ENCODE peak calls at places on chromosomes 2 and 18, in seven cellular contexts. One of them, this sample, is unnamed. For H3K27me3, the result is how much of the 10 kb centered on the place peaks cover.

GRCh38 chr2:122239440-122239839 is 484.0 kb downstream of the TSN start:
- DNase-seq in endothelial cell of umbilical vein: no peak
- DNase-seq in psoas muscle: no peak
- DNase-seq in GM23248: no peak
- DNase-seq in breast epithelium: no peak
- DNase-seq in kidney epithelial cell: no peak
- DNase-seq in tibial nerve: no peak
- DNase-seq in this sample: no peak

GRCh38 chr2:151790689-151791088 is 37.5 kb downstream of the ARL5A start:
- DNase-seq in psoas muscle: no peak
- DNase-seq in breast epithelium: no peak
- DNase-seq in kidney epithelial cell: no peak
- DNase-seq in GM23248: no peak
- DNase-seq in tibial nerve: no peak
- DNase-seq in endothelial cell of umbilical vein: no peak
- DNase-seq in this sample: no peak

GRCh38 chr2:177667626-177668025 is 275.1 kb downstream of the AGPS start:
- DNase-seq in kidney epithelial cell: no peak
- DNase-seq in psoas muscle: no peak
- DNase-seq in GM23248: peak
- DNase-seq in endothelial cell of umbilical vein: no peak
- DNase-seq in tibial nerve: no peak
- DNase-seq in breast epithelium: no peak
- DNase-seq in this sample: no peak

GRCh38 chr2:157759855-157760254 is 116.3 kb downstream of the ACVR1 start:
- DNase-seq in tibial nerve: no peak
- DNase-seq in endothelial cell of umbilical vein: no peak
- DNase-seq in breast epithelium: no peak
- DNase-seq in GM23248: no peak
- DNase-seq in psoas muscle: no peak
- DNase-seq in kidney epithelial cell: no peak
- DNase-seq in this sample: no peak

GRCh38 chr2:128473175-128474013 is 154.7 kb upstream of the HS6ST1 start:
- DNase-seq in breast epithelium: peak
- DNase-seq in tibial nerve: no peak
- DNase-seq in endothelial cell of umbilical vein: no peak
- DNase-seq in GM23248: peak
- DNase-seq in kidney epithelial cell: peak
- DNase-seq in psoas muscle: peak
- DNase-seq in this sample: no peak

GRCh38 chr2:229712125-229712524 is 2.2 kb downstream of the DNER start:
- DNase-seq in breast epithelium: no peak
- DNase-seq in tibial nerve: no peak
- DNase-seq in kidney epithelial cell: no peak
- DNase-seq in psoas muscle: no peak
- DNase-seq in endothelial cell of umbilical vein: no peak
- DNase-seq in GM23248: peak
- DNase-seq in this sample: no peak

GRCh38 chr2:1872602-1873183 is 128.4 kb upstream of the PXDN start:
- DNase-seq in breast epithelium: no peak
- DNase-seq in psoas muscle: no peak
- DNase-seq in GM23248: no peak
- DNase-seq in endothelial cell of umbilical vein: no peak
- DNase-seq in kidney epithelial cell: no peak
- DNase-seq in tibial nerve: no peak
- DNase-seq in this sample: no peak

GRCh38 chr2:12930382-12930781 is 213.6 kb downstream of the TRIB2 start:
- DNase-seq in breast epithelium: no peak
- DNase-seq in tibial nerve: no peak
- DNase-seq in endothelial cell of umbilical vein: no peak
- DNase-seq in psoas muscle: no peak
- DNase-seq in GM23248: no peak
- DNase-seq in kidney epithelial cell: no peak
- DNase-seq in this sample: no peak

GRCh38 chr2:18690342-18690741 is 101.0 kb upstream of the NT5C1B start:
- DNase-seq in endothelial cell of umbilical vein: no peak
- DNase-seq in psoas muscle: no peak
- DNase-seq in kidney epithelial cell: no peak
- DNase-seq in breast epithelium: no peak
- DNase-seq in GM23248: no peak
- DNase-seq in tibial nerve: no peak
- DNase-seq in this sample: no peak

GRCh38 chr18:57209697-57210096 is 62.8 kb downstream of the BOD1L2 start:
- DNase-seq in endothelial cell of umbilical vein: no peak
- DNase-seq in breast epithelium: no peak
- DNase-seq in GM23248: no peak
- DNase-seq in kidney epithelial cell: no peak
- DNase-seq in tibial nerve: no peak
- DNase-seq in psoas muscle: no peak
- DNase-seq in this sample: no peak

GRCh38 chr18:13259701-13260100 is 41.1 kb downstream of the LDLRAD4 start:
- DNase-seq in kidney epithelial cell: no peak
- DNase-seq in psoas muscle: no peak
- DNase-seq in endothelial cell of umbilical vein: no peak
- DNase-seq in breast epithelium: no peak
- DNase-seq in tibial nerve: no peak
- DNase-seq in GM23248: no peak
- DNase-seq in this sample: no peak

GRCh38 chr2:31033032-31033431 is 105.2 kb downstream of the GALNT14 start:
- DNase-seq in GM23248: no peak
- DNase-seq in breast epithelium: no peak
- DNase-seq in psoas muscle: no peak
- DNase-seq in kidney epithelial cell: no peak
- DNase-seq in tibial nerve: no peak
- DNase-seq in endothelial cell of umbilical vein: no peak
- DNase-seq in this sample: no peak

GRCh38 chr18:10265560-10266235 is 188.7 kb upstream of the APCDD1 start:
- DNase-seq in breast epithelium: no peak
- DNase-seq in GM23248: no peak
- DNase-seq in endothelial cell of umbilical vein: no peak
- DNase-seq in tibial nerve: no peak
- DNase-seq in kidney epithelial cell: no peak
- DNase-seq in psoas muscle: no peak
- DNase-seq in this sample: no peak

GRCh38 chr2:190858817-190859216 is 21.8 kb upstream of the GLS start:
- DNase-seq in tibial nerve: no peak
- DNase-seq in psoas muscle: no peak
- DNase-seq in endothelial cell of umbilical vein: no peak
- DNase-seq in GM23248: peak
- DNase-seq in kidney epithelial cell: no peak
- DNase-seq in breast epithelium: no peak
- DNase-seq in this sample: no peak

GRCh38 chr2:136242687-136243277 is 124.8 kb upstream of the CXCR4 start:
- DNase-seq in GM23248: peak
- DNase-seq in kidney epithelial cell: no peak
- DNase-seq in endothelial cell of umbilical vein: peak
- DNase-seq in tibial nerve: no peak
- DNase-seq in breast epithelium: no peak
- DNase-seq in psoas muscle: no peak
- DNase-seq in this sample: no peak

GRCh38 chr18:1488957-1489356 is 584.3 kb downstream of the ADCYAP1 start:
- DNase-seq in kidney epithelial cell: no peak
- DNase-seq in endothelial cell of umbilical vein: no peak
- DNase-seq in tibial nerve: no peak
- DNase-seq in GM23248: no peak
- DNase-seq in psoas muscle: no peak
- DNase-seq in breast epithelium: no peak
- DNase-seq in this sample: no peak

GRCh38 chr2:54330226-54331094 is 74.4 kb upstream of the TSPYL6 start:
- DNase-seq in GM23248: peak
- DNase-seq in tibial nerve: peak
- DNase-seq in psoas muscle: peak
- DNase-seq in endothelial cell of umbilical vein: peak
- DNase-seq in breast epithelium: peak
- DNase-seq in kidney epithelial cell: peak
- DNase-seq in this sample: peak
- H3K27me3 ChIP-seq in GM23248: under half
- H3K27me3 ChIP-seq in tibial nerve: under half
- H3K27me3 ChIP-seq in psoas muscle: under half
- H3K27me3 ChIP-seq in endothelial cell of umbilical vein: under half
- H3K27me3 ChIP-seq in breast epithelium: under half
- H3K27me3 ChIP-seq in kidney epithelial cell: under half
- H3K27me3 ChIP-seq in this sample: under half

GRCh38 chr18:37471619-37472018 is 94.0 kb downstream of the CELF4 start:
- DNase-seq in GM23248: no peak
- DNase-seq in endothelial cell of umbilical vein: no peak
- DNase-seq in tibial nerve: no peak
- DNase-seq in breast epithelium: no peak
- DNase-seq in psoas muscle: no peak
- DNase-seq in kidney epithelial cell: no peak
- DNase-seq in this sample: no peak

GRCh38 chr18:37467002-37467401 is 98.6 kb downstream of the CELF4 start:
- DNase-seq in endothelial cell of umbilical vein: no peak
- DNase-seq in psoas muscle: no peak
- DNase-seq in kidney epithelial cell: no peak
- DNase-seq in GM23248: no peak
- DNase-seq in breast epithelium: no peak
- DNase-seq in tibial nerve: no peak
- DNase-seq in this sample: no peak

GRCh38 chr18:37476182-37476581 is 89.4 kb downstream of the CELF4 start:
- DNase-seq in psoas muscle: no peak
- DNase-seq in GM23248: peak
- DNase-seq in tibial nerve: no peak
- DNase-seq in kidney epithelial cell: no peak
- DNase-seq in breast epithelium: no peak
- DNase-seq in endothelial cell of umbilical vein: peak
- DNase-seq in this sample: peak

GRCh38 chr18:37465922-37466321 is 99.7 kb downstream of the CELF4 start:
- DNase-seq in endothelial cell of umbilical vein: no peak
- DNase-seq in psoas muscle: no peak
- DNase-seq in GM23248: no peak
- DNase-seq in kidney epithelial cell: no peak
- DNase-seq in breast epithelium: no peak
- DNase-seq in tibial nerve: no peak
- DNase-seq in this sample: no peak

GRCh38 chr18:37470986-37471385 is 94.6 kb downstream of the CELF4 start:
- DNase-seq in psoas muscle: no peak
- DNase-seq in kidney epithelial cell: no peak
- DNase-seq in endothelial cell of umbilical vein: no peak
- DNase-seq in GM23248: no peak
- DNase-seq in breast epithelium: no peak
- DNase-seq in tibial nerve: no peak
- DNase-seq in this sample: no peak
- H3K27me3 ChIP-seq in psoas muscle: under half
- H3K27me3 ChIP-seq in kidney epithelial cell: under half
- H3K27me3 ChIP-seq in endothelial cell of umbilical vein: under half
- H3K27me3 ChIP-seq in GM23248: under half
- H3K27me3 ChIP-seq in breast epithelium: under half
- H3K27me3 ChIP-seq in tibial nerve: under half
- H3K27me3 ChIP-seq in this sample: under half

GRCh38 chr2:221750317-221750716 is 178.2 kb upstream of the EPHA4 start:
- DNase-seq in kidney epithelial cell: no peak
- DNase-seq in endothelial cell of umbilical vein: no peak
- DNase-seq in GM23248: peak
- DNase-seq in psoas muscle: no peak
- DNase-seq in breast epithelium: no peak
- DNase-seq in tibial nerve: no peak
- DNase-seq in this sample: no peak

GRCh38 chr2:221752781-221753180 is 180.7 kb upstream of the EPHA4 start:
- DNase-seq in breast epithelium: no peak
- DNase-seq in tibial nerve: no peak
- DNase-seq in kidney epithelial cell: no peak
- DNase-seq in GM23248: no peak
- DNase-seq in endothelial cell of umbilical vein: no peak
- DNase-seq in psoas muscle: no peak
- DNase-seq in this sample: no peak

GRCh38 chr2:221741496-221742211 is 169.6 kb upstream of the EPHA4 start:
- DNase-seq in breast epithelium: no peak
- DNase-seq in endothelial cell of umbilical vein: no peak
- DNase-seq in GM23248: no peak
- DNase-seq in kidney epithelial cell: no peak
- DNase-seq in tibial nerve: no peak
- DNase-seq in psoas muscle: no peak
- DNase-seq in this sample: no peak

GRCh38 chr2:221753401-221753800 is 181.3 kb upstream of the EPHA4 start:
- DNase-seq in psoas muscle: no peak
- DNase-seq in GM23248: no peak
- DNase-seq in tibial nerve: no peak
- DNase-seq in breast epithelium: no peak
- DNase-seq in endothelial cell of umbilical vein: no peak
- DNase-seq in kidney epithelial cell: no peak
- DNase-seq in this sample: no peak

GRCh38 chr2:221747289-221747972 is 175.3 kb upstream of the EPHA4 start:
- DNase-seq in tibial nerve: no peak
- DNase-seq in psoas muscle: no peak
- DNase-seq in kidney epithelial cell: no peak
- DNase-seq in breast epithelium: no peak
- DNase-seq in endothelial cell of umbilical vein: no peak
- DNase-seq in GM23248: no peak
- DNase-seq in this sample: no peak
- H3K27me3 ChIP-seq in tibial nerve: under half
- H3K27me3 ChIP-seq in psoas muscle: under half
- H3K27me3 ChIP-seq in kidney epithelial cell: under half
- H3K27me3 ChIP-seq in breast epithelium: under half
- H3K27me3 ChIP-seq in endothelial cell of umbilical vein: under half
- H3K27me3 ChIP-seq in GM23248: under half
- H3K27me3 ChIP-seq in this sample: under half

GRCh38 chr2:218878941-218879761 is 1.5 kb upstream of the WNT10A start:
- DNase-seq in psoas muscle: no peak
- DNase-seq in breast epithelium: no peak
- DNase-seq in tibial nerve: no peak
- DNase-seq in kidney epithelial cell: no peak
- DNase-seq in endothelial cell of umbilical vein: no peak
- DNase-seq in GM23248: no peak
- DNase-seq in this sample: no peak
- H3K27me3 ChIP-seq in psoas muscle: under half
- H3K27me3 ChIP-seq in breast epithelium: under half
- H3K27me3 ChIP-seq in tibial nerve: half or more
- H3K27me3 ChIP-seq in kidney epithelial cell: under half
- H3K27me3 ChIP-seq in endothelial cell of umbilical vein: half or more
- H3K27me3 ChIP-seq in GM23248: under half
- H3K27me3 ChIP-seq in this sample: under half